ENCODE peak calls at places on chromosomes 11 and 22, in five cellular contexts. One of them, this sample, is unnamed.

GRCh38 chr11:119166368-119167076 is 2.0 kb upstream of the NLRX1 start:
- DNase-seq in brain microvascular endothelial cell: peak
- DNase-seq in fibroblast of the conjunctiva: no peak
- DNase-seq in GM12891: no peak
- DNase-seq in stimulated activated CD4-positive, alpha-beta T cell treated with anti-CD3 and anti-CD28 coated beads, Interleukin-15, amount 100 ng/mL, for 24 hours: no peak
- DNase-seq in this sample: no peak

GRCh38 chr22:42313804-42314581 is 43.5 kb upstream of the TCF20 start:
- DNase-seq in brain microvascular endothelial cell: peak
- DNase-seq in fibroblast of the conjunctiva: no peak
- DNase-seq in GM12891: peak
- DNase-seq in stimulated activated CD4-positive, alpha-beta T cell treated with anti-CD3 and anti-CD28 coated beads, Interleukin-15, amount 100 ng/mL, for 24 hours: peak
- DNase-seq in this sample: no peak

GRCh38 chr11:57288771-57289579 is 35.8 kb downstream of the TNKS1BP1 start:
- DNase-seq in brain microvascular endothelial cell: peak
- DNase-seq in fibroblast of the conjunctiva: peak
- DNase-seq in GM12891: no peak
- DNase-seq in stimulated activated CD4-positive, alpha-beta T cell treated with anti-CD3 and anti-CD28 coated beads, Interleukin-15, amount 100 ng/mL, for 24 hours: no peak
- DNase-seq in this sample: peak

GRCh38 chr11:113715882-113716625 is 9.9 kb upstream of the TMPRSS5 start:
- DNase-seq in brain microvascular endothelial cell: no peak
- DNase-seq in fibroblast of the conjunctiva: no peak
- DNase-seq in GM12891: no peak
- DNase-seq in stimulated activated CD4-positive, alpha-beta T cell treated with anti-CD3 and anti-CD28 coated beads, Interleukin-15, amount 100 ng/mL, for 24 hours: no peak
- DNase-seq in this sample: no peak

GRCh38 chr11:38990139-38990538 is 2392.1 kb upstream of the RAG2 start:
- DNase-seq in brain microvascular endothelial cell: no peak
- DNase-seq in fibroblast of the conjunctiva: no peak
- DNase-seq in GM12891: no peak
- DNase-seq in stimulated activated CD4-positive, alpha-beta T cell treated with anti-CD3 and anti-CD28 coated beads, Interleukin-15, amount 100 ng/mL, for 24 hours: no peak
- DNase-seq in this sample: no peak

GRCh38 chr11:10323793-10324170 is 18.9 kb downstream of the ADM start:
- DNase-seq in brain microvascular endothelial cell: peak
- DNase-seq in fibroblast of the conjunctiva: no peak
- DNase-seq in GM12891: no peak
- DNase-seq in stimulated activated CD4-positive, alpha-beta T cell treated with anti-CD3 and anti-CD28 coated beads, Interleukin-15, amount 100 ng/mL, for 24 hours: no peak
- DNase-seq in this sample: no peak

GRCh38 chr11:126824035-126824607 is 176.4 kb downstream of the KIRREL3 start:
- DNase-seq in brain microvascular endothelial cell: no peak
- DNase-seq in fibroblast of the conjunctiva: no peak
- DNase-seq in GM12891: no peak
- DNase-seq in stimulated activated CD4-positive, alpha-beta T cell treated with anti-CD3 and anti-CD28 coated beads, Interleukin-15, amount 100 ng/mL, for 24 hours: no peak
- DNase-seq in this sample: no peak

GRCh38 chr11:70532066-70532440 is 133.7 kb downstream of the CTTN start:
- DNase-seq in brain microvascular endothelial cell: no peak
- DNase-seq in fibroblast of the conjunctiva: no peak
- DNase-seq in GM12891: no peak
- DNase-seq in stimulated activated CD4-positive, alpha-beta T cell treated with anti-CD3 and anti-CD28 coated beads, Interleukin-15, amount 100 ng/mL, for 24 hours: no peak
- DNase-seq in this sample: no peak